ENCODE peak calls at places on chromosomes 4 and X, in four cellular contexts. One of them, this sample, is unnamed.

GRCh38 chr4:156763511-156763910 is 208.1 kb downstream of the PDGFC start:
- DNase-seq in pancreas: no peak
- DNase-seq in GM23248: no peak
- DNase-seq in endothelial cell of umbilical vein: peak; percentile 29
- DNase-seq in this sample: no peak

GRCh38 chr4:61532324-61532723 is 332.2 kb downstream of the ADGRL3 start:
- DNase-seq in endothelial cell of umbilical vein: no peak
- DNase-seq in GM23248: no peak
- DNase-seq in pancreas: no peak
- DNase-seq in this sample: no peak

GRCh38 chrX:132741706-132742105 is 216.7 kb downstream of the HS6ST2 start:
- DNase-seq in endothelial cell of umbilical vein: no peak
- DNase-seq in GM23248: peak; percentile 6
- DNase-seq in pancreas: no peak
- DNase-seq in this sample: no peak

GRCh38 chrX:107710617-107711391 is 64.8 kb downstream of the TSC22D3 start:
- DNase-seq in endothelial cell of umbilical vein: peak; percentile 87
- DNase-seq in GM23248: peak; percentile 94
- DNase-seq in pancreas: peak; percentile 52
- DNase-seq in this sample: peak; percentile 39

GRCh38 chrX:123881330-123881729 is 21.5 kb downstream of the XIAP start:
- DNase-seq in GM23248: no peak
- DNase-seq in endothelial cell of umbilical vein: no peak
- DNase-seq in pancreas: no peak
- DNase-seq in this sample: no peak

GRCh38 chrX:40102393-40103381 is 4.9 kb upstream of the BCOR start:
- DNase-seq in pancreas: no peak
- DNase-seq in GM23248: no peak
- DNase-seq in endothelial cell of umbilical vein: no peak
- DNase-seq in this sample: no peak

GRCh38 chr4:65968873-65969272 is 298.6 kb upstream of the EPHA5 start:
- DNase-seq in endothelial cell of umbilical vein: no peak
- DNase-seq in GM23248: no peak
- DNase-seq in pancreas: no peak
- DNase-seq in this sample: no peak

GRCh38 chr4:149841686-149842085 is 26.0 kb upstream of the IQCM start:
- DNase-seq in GM23248: no peak
- DNase-seq in pancreas: no peak
- DNase-seq in endothelial cell of umbilical vein: no peak
- DNase-seq in this sample: no peak

GRCh38 chr4:4358093-4358840 is 28.6 kb upstream of the NSG1 start:
- DNase-seq in endothelial cell of umbilical vein: no peak
- DNase-seq in GM23248: no peak
- DNase-seq in pancreas: no peak
- DNase-seq in this sample: no peak

GRCh38 chr4:6620296-6620695 is 20.2 kb upstream of the MRFAP1 start:
- DNase-seq in GM23248: no peak
- DNase-seq in pancreas: no peak
- DNase-seq in endothelial cell of umbilical vein: no peak
- DNase-seq in this sample: no peak

GRCh38 chr4:6621556-6621927 is 18.9 kb upstream of the MRFAP1 start:
- DNase-seq in GM23248: no peak
- DNase-seq in pancreas: no peak
- DNase-seq in endothelial cell of umbilical vein: no peak
- DNase-seq in this sample: no peak

GRCh38 chr4:6625256-6625655 is 15.2 kb upstream of the MRFAP1 start:
- DNase-seq in GM23248: no peak
- DNase-seq in endothelial cell of umbilical vein: no peak
- DNase-seq in pancreas: no peak
- DNase-seq in this sample: no peak

GRCh38 chr4:6620891-6621555 is 19.5 kb upstream of the MRFAP1 start:
- DNase-seq in pancreas: no peak
- DNase-seq in GM23248: no peak
- DNase-seq in endothelial cell of umbilical vein: no peak
- DNase-seq in this sample: no peak

DNA sequence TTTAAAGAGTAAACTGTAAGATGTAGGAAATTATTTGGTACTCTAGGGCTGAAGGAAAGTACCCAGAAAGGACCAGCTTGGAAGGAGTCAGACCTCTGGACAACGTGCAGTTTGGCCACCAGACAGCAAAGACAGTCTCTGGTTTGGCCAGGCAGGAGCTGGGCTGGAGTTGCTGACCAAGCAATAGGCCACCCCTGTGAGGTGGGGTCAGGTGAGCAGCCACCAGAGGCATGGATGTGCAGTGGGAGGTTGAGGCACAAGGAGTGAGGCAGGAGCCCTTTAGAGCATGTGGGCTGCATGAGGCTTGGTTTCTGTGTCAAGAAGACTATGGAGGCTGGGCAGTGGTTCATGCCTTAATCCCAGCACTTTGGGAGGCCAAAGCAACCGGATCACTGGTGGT is 17.7 kb upstream of the MRFAP1 start:
- DNase-seq in endothelial cell of umbilical vein: no peak
- DNase-seq in GM23248: no peak
- DNase-seq in pancreas: no peak
- DNase-seq in this sample: no peak
- H3K27ac ChIP-seq in endothelial cell of umbilical vein: no peak overlapping the region
- H3K27ac ChIP-seq in GM23248: no peak overlapping the region
- H3K27ac ChIP-seq in pancreas: no peak overlapping the region
- H3K27ac ChIP-seq in this sample: no peak overlapping the region

DNA sequence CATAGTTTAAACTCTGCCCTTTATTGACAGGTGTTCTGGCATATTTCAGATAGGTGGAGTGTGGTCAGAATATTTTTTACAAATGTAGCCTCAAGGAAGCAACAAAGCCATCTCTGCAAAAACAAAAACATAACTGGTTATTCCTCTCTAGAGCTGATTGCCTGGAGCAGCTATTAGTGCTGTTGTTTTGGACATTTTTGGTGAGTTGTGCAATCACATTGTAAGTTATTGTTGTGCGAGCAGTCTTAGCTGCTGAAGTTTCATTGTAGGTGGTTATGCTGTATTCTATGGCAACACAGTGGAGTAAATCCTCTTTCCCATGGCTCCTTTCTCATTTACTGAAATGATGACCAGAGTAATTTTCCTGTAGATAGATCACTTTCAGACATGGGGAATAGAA is 1413.0 kb downstream of the PCDH7 start:
- DNase-seq in pancreas: no peak
- DNase-seq in GM23248: no peak
- DNase-seq in endothelial cell of umbilical vein: no peak
- DNase-seq in this sample: no peak
- H3K27me3 ChIP-seq in pancreas: no peaks in the 10 kb centered on the region
- H3K27me3 ChIP-seq in GM23248: no peaks in the 10 kb centered on the region
- H3K27me3 ChIP-seq in endothelial cell of umbilical vein: no peaks in the 10 kb centered on the region
- H3K27me3 ChIP-seq in this sample: no peaks in the 10 kb centered on the region

DNA sequence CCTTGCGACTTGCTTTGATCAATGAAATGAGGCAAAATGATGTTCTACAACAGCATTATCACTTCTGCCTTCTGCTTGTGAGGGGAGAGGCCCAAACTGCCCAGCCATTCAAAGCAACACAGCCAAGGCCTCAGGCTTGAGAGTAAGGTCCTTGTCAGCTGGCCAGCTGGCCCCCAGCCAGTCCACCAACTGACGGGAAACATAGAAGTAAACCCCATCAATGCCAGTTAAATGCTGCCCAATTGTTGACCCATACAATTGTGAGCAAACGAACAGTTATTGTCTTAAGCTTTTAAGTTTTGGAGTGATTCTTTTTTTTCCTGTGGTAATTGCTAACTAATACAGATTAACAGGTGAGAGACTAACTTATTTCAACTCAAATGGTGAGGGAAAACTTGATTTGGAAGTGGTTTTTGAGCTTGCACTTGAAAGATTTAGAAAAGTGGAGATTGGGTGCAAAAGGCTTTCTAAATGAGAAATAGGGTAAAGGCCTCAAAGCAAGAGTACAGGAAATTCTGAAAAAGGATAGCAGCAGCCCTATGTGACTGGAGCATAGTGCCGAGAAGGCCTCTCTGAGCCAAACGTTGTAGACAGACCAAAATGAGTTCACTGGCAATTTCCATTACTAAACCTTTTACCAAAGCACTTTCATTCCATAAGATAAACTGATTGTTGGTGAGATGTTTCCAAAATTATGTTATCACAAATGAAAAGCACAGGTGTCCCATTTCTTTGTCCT is 66.9 kb downstream of the ARHGEF38 start:
- DNase-seq in pancreas: peak; percentile 92
- DNase-seq in endothelial cell of umbilical vein: peak; percentile 70
- DNase-seq in GM23248: no peak
- DNase-seq in this sample: no peak
- H3K27ac ChIP-seq in pancreas: no peak overlapping the region
- H3K27ac ChIP-seq in endothelial cell of umbilical vein: no peak overlapping the region
- H3K27ac ChIP-seq in GM23248: no peak overlapping the region
- H3K27ac ChIP-seq in this sample: no peak overlapping the region

DNA sequence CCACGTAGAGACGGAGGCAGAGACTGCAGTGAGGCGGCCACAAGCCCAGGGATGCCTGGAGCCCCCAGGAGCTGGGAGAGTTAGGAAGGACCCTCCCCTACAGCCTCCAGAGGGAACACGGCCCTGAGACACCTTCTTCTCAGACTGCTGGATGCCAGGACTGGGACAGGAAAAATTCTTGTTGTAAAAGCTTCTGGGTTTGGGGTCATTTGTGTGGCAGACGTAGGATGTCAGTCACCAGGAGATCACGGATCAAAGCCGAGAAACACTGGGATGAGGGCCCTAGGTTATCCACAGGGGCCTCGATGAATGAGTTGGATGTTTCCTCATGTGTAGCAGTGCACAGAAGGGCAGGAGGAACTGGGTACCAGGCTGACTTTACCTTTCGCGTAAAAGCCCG is 163.7 kb downstream of the SHOX start:
- DNase-seq in GM23248: no peak
- DNase-seq in endothelial cell of umbilical vein: no peak
- DNase-seq in pancreas: no peak
- DNase-seq in this sample: no peak
- H3K27me3 ChIP-seq in GM23248: no peaks in the 10 kb centered on the region
- H3K27me3 ChIP-seq in endothelial cell of umbilical vein: no peaks in the 10 kb centered on the region
- H3K27me3 ChIP-seq in pancreas: no peaks in the 10 kb centered on the region
- H3K27me3 ChIP-seq in this sample: peaks cover 5% of the 10 kb centered on the region

GRCh38 chr4:185602397-185602796 is 67.1 kb upstream of the PDLIM3 start:
- DNase-seq in endothelial cell of umbilical vein: no peak
- DNase-seq in pancreas: no peak
- DNase-seq in GM23248: no peak
- DNase-seq in this sample: no peak

GRCh38 chr4:185600801-185601200 is 65.5 kb upstream of the PDLIM3 start:
- DNase-seq in GM23248: no peak
- DNase-seq in pancreas: no peak
- DNase-seq in endothelial cell of umbilical vein: no peak
- DNase-seq in this sample: no peak

GRCh38 chr4:185597532-185598188 is 62.4 kb upstream of the PDLIM3 start:
- DNase-seq in endothelial cell of umbilical vein: peak; percentile 84
- DNase-seq in GM23248: peak; percentile 73
- DNase-seq in pancreas: peak; percentile 63
- DNase-seq in this sample: peak; percentile 45

GRCh38 chr4:185599151-185599648 is 63.9 kb upstream of the PDLIM3 start:
- DNase-seq in pancreas: no peak
- DNase-seq in GM23248: no peak
- DNase-seq in endothelial cell of umbilical vein: no peak
- DNase-seq in this sample: no peak

DNA sequence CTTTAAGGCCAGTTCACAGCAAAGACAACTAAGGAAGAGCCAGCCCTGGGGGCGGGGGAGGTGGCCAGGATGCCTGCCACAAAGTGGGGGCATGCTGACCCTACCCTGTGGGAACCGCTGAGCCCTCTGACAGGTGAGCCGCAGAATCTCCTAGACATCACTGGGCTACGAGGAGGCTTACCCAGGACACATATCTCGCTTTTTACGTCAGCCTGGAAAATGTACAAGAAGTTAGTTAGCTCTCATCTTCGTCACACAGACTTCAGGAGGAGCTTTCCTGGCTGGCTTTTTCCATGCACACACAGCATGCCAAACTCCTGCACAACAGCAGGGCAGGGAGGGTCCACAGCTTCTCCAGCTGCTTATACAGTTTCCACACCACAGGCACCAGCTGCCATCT is 64.5 kb upstream of the PDLIM3 start:
- DNase-seq in pancreas: no peak
- DNase-seq in GM23248: no peak
- DNase-seq in endothelial cell of umbilical vein: no peak
- DNase-seq in this sample: no peak
- H3K27ac ChIP-seq in pancreas: no peak overlapping the region
- H3K27ac ChIP-seq in GM23248: no peak overlapping the region
- H3K27ac ChIP-seq in endothelial cell of umbilical vein: no peak overlapping the region
- H3K27ac ChIP-seq in this sample: no peak overlapping the region